ENCODE peak calls at places on chromosomes 11 and 22, in seven cellular contexts. C is right atrium auricular region, G is IMR-90, P is heart right ventricle, N is colonic mucosa, I is mammary epithelial cell, M is hepatocyte. D is an unnamed sample.

GRCh38 chr22:49934144-49934890 is 15.9 kb downstream of the CRELD2 start:
- DNase-seq in C (no peak), G (peak), P (peak), N (peak), I (no peak), M (peak), D (no peak)

GRCh38 chr11:46778416-46778815 is 59.4 kb downstream of the F2 start:
- DNase-seq in C (no peak), G (no peak), P (no peak), N (no peak), I (no peak), M (no peak), D (no peak)

GRCh38 chr11:131279685-131280084 is 90.7 kb upstream of the NTM start:
- DNase-seq in C (no peak), G (no peak), P (no peak), N (no peak), I (no peak), M (no peak), D (no peak)

GRCh38 chr22:17198188-17199130 is 20.8 kb downstream of the ADA2 start:
- DNase-seq in C (no peak), G (no peak), P (peak), N (no peak), I (no peak), M (peak), D (no peak)

GRCh38 chr11:48307760-48308386 is 1.9 kb downstream of the OR4S1 start:
- DNase-seq in C (peak), G (peak), P (peak), N (peak), I (peak), M (peak), D (peak)

GRCh38 chr11:66987158-66987620 is 12.1 kb downstream of the C11orf86 start:
- DNase-seq in C (no peak), G (no peak), P (no peak), N (no peak), I (no peak), M (no peak), D (no peak)

GRCh38 chr22:39294571-39295468 is 24.6 kb downstream of the RPL3 start:
- DNase-seq in C (no peak), G (no peak), P (no peak), N (no peak), I (no peak), M (no peak), D (no peak)

GRCh38 chr11:1770528-1770927 is 6.8 kb upstream of the CTSD start:
- DNase-seq in C (no peak), G (no peak), P (peak), N (no peak), I (peak), M (no peak), D (no peak)

GRCh38 chr11:38948392-38948791 is 2350.4 kb upstream of the RAG2 start:
- DNase-seq in C (no peak), G (no peak), P (no peak), N (no peak), I (no peak), M (no peak), D (no peak)

DNA sequence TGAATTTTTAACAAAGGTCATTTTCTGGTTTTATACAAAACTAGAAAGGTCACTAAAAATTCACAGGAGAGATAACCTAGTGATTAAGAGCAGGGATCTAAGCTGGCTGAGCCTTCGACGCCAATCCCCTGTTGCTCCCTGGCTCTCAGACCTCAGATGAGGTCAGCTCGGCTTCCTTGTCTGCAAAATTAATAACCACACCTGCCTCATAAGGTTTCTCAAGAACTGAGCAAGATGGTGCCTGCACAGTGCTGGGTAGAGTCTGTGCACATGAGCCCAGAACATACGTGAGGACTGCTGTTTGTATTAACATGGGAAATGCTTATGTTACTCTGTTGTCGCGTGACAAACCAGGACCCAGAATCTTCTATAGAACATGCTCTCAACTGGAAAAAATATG is 24.4 kb upstream of the CD5 start:
- DNase-seq in C (no peak), G (no peak), P (no peak), N (no peak), I (no peak), M (no peak), D (no peak)
- H3K27ac ChIP-seq in C (no peak), G (no peak), P (no peak), N (no peak), I (no peak), M (no peak), D (no peak)

GRCh38 chr11:65058419-65059054 is at the start of gene NAALADL1:
- DNase-seq in C (no peak), G (no peak), P (no peak), N (peak), I (no peak), M (no peak), D (no peak)
- H3K27ac ChIP-seq in C (no peak), G (no peak), P (no peak), N (no peak), I (no peak), M (no peak), D (no peak)

GRCh38 chr11:64845125-64845735 is 777 bp upstream of the CDC42BPG start:
- DNase-seq in C (no peak), G (no peak), P (no peak), N (no peak), I (no peak), M (no peak), D (no peak)

GRCh38 chr11:64843971-64844329 is 503 bp downstream of the CDC42BPG start:
- DNase-seq in C (no peak), G (no peak), P (no peak), N (peak), I (peak), M (no peak), D (peak)

GRCh38 chr11:64842366-64842759 is 2.1 kb downstream of the CDC42BPG start:
- DNase-seq in C (no peak), G (no peak), P (no peak), N (no peak), I (peak), M (no peak), D (peak)

GRCh38 chr11:64842851-64843841 is 1.3 kb downstream of the CDC42BPG start:
- DNase-seq in C (no peak), G (no peak), P (no peak), N (peak), I (peak), M (peak), D (peak)

DNA sequence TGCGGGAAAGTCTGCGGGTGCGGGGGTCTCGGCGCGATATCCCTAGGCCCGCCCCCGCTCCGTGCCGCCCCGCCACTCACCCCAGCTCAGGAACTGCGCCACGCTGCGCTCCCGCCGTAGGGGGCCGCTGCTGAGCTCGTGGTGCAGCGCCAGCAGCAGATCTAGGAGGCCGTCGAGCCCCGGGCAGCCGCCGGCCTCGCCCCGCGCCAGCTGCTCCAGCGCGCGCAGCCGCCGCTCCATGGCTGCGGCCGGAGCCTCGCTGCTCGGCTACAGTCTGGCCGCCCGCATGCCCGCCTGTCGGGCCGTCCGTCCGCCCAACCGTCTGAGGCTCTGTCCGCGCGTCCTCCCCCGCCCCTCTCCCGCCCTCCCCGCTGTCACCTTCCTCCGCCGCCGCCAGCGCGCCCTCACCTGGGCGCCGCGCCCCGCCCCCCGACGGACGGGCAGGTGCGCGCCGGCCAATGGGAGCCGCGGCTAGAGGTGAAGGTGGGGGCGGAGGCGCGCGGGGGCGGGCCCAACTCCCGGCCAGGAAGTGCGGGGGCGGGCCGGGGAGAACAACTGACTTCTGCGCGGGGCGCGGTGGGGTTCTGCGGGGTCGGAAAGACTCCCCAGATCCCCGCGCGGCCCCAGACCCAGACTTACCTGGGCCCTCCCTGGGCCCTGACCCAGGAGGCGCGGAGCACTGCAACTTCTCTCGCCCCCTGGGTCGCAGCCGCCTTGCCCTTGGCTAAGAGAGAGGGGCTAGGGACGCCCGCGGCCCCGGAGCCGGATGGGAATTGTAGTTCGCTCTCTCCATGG is at the start of gene CDC42BPG:
- DNase-seq in C (no peak), G (peak), P (no peak), N (peak), I (peak), M (peak), D (peak)
- H3K27ac ChIP-seq in C (peak), G (no peak), P (no peak), N (peak), I (peak), M (peak), D (peak)

GRCh38 chr11:111335124-111335535 is 36.8 kb downstream of the POU2AF3 start:
- DNase-seq in C (no peak), G (no peak), P (no peak), N (no peak), I (no peak), M (no peak), D (no peak)
- H3K27ac ChIP-seq in C (no peak), G (no peak), P (no peak), N (no peak), I (no peak), M (peak), D (no peak)

GRCh38 chr11:76469141-76469540 is 24.3 kb downstream of the EMSY start:
- DNase-seq in C (no peak), G (no peak), P (no peak), N (no peak), I (no peak), M (no peak), D (no peak)

GRCh38 chr11:76471378-76471777 is 26.6 kb downstream of the EMSY start:
- DNase-seq in C (no peak), G (no peak), P (no peak), N (no peak), I (no peak), M (no peak), D (no peak)

GRCh38 chr11:76462317-76462716 is 17.5 kb downstream of the EMSY start:
- DNase-seq in C (no peak), G (peak), P (no peak), N (no peak), I (no peak), M (no peak), D (no peak)

DNA sequence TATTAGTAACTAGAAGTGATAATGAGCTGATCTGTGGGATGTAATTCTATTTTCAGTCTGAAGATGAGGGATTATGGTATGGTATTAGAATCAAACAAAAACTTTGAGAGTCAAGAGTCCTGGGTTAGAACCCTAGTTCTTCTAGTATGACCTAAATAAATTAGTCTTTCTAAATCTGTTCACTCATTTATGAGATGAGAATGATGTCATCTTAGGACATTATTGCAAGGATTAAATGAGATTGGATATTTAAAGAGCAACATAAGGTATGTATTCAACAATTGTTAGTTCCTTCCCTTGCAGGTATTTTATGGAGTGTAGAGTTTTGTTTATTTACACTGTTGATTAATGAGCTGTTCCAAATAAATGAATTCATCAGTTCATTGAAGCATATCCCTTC is 21.8 kb downstream of the EMSY start:
- DNase-seq in C (no peak), G (no peak), P (no peak), N (no peak), I (no peak), M (no peak), D (no peak)
- H3K27ac ChIP-seq in C (no peak), G (no peak), P (no peak), N (no peak), I (no peak), M (no peak), D (no peak)

GRCh38 chr11:6388747-6389146 is 1.5 kb upstream of the SMPD1 start:
- DNase-seq in C (no peak), G (no peak), P (no peak), N (no peak), I (no peak), M (no peak), D (no peak)

GRCh38 chr11:6391548-6392134 is 1.4 kb downstream of the SMPD1 start:
- DNase-seq in C (no peak), G (no peak), P (no peak), N (no peak), I (no peak), M (no peak), D (no peak)

GRCh38 chr11:6389921-6390717 is at the start of gene SMPD1:
- DNase-seq in C (peak), G (peak), P (peak), N (peak), I (peak), M (peak), D (peak)

GRCh38 chr11:6387811-6388599 is 2.3 kb upstream of the SMPD1 start:
- DNase-seq in C (no peak), G (peak), P (no peak), N (peak), I (no peak), M (no peak), D (no peak)

DNA sequence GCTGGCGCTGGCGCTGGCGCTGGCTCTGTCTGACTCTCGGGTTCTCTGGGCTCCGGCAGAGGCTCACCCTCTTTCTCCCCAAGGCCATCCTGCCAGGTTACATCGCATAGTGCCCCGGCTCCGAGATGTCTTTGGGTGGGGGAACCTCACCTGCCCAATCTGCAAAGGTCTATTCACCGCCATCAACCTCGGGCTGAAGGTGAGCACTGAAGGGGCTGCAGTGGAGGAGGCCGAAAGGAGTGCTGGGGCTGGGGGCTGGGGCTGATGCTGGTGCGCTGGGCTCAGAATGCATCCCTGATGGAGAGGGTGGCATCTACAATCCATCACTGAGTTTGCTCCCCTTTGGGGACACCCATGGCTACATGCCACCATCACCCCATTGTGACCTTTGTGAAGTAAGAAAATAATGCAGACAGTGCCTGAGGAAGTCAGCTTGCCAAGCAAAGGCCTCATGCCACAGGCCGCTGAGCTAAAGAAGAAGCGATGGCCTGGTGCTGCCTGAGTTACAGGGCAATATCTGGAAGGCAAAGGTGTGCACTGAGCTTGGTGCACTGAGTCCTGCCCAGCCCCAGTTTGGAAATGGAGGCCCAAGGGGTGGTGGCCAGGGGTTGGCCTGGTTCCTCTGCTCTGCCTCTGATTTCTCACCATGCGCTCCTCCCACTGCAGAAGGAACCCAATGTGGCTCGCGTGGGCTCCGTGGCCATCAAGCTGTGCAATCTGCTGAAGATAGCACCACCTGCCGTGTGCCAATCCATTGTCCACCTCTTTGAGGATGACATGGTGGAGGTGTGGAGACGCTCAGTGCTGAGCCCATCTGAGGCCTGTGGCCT is 659 bp downstream of the SMPD1 start:
- DNase-seq in C (no peak), G (no peak), P (no peak), N (no peak), I (no peak), M (no peak), D (no peak)
- H3K27ac ChIP-seq in C (peak), G (peak), P (peak), N (peak), I (peak), M (peak), D (peak)

GRCh38 chr11:101341578-101341977 is 212.0 kb upstream of the PGR start:
- DNase-seq in C (no peak), G (no peak), P (no peak), N (no peak), I (no peak), M (peak), D (no peak)
- H3K27ac ChIP-seq in C (no peak), G (no peak), P (no peak), N (no peak), I (no peak), M (no peak), D (no peak)

DNA sequence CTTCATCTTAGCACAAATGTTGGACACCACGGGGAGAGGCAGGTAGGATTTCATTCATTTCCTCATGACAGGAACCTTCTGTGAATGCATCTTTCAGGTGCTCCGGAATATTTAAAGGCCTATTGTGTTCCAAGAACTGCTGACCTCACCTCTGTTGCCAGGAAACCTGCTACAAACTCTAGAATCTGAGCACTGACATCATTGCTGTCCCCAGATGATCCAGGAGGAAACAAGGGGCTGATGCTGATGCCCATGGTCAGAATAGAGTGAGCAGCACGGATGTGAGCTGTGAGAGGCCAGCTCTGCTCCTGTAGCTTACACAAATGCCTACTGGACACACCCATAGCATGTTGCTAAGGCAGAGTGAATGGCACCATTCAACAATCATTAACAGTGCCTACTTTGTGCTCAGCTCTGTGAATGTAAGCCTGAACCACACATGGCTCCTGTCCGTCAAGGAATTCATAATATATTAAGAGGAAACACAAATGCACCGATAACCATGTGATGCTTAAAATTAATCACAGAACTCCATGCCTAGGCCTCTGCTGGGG is 276.7 kb upstream of the API5 start:
- DNase-seq in C (no peak), G (no peak), P (no peak), N (no peak), I (no peak), M (peak), D (no peak)
- H3K27ac ChIP-seq in C (no peak), G (no peak), P (no peak), N (no peak), I (no peak), M (no peak), D (no peak)

DNA sequence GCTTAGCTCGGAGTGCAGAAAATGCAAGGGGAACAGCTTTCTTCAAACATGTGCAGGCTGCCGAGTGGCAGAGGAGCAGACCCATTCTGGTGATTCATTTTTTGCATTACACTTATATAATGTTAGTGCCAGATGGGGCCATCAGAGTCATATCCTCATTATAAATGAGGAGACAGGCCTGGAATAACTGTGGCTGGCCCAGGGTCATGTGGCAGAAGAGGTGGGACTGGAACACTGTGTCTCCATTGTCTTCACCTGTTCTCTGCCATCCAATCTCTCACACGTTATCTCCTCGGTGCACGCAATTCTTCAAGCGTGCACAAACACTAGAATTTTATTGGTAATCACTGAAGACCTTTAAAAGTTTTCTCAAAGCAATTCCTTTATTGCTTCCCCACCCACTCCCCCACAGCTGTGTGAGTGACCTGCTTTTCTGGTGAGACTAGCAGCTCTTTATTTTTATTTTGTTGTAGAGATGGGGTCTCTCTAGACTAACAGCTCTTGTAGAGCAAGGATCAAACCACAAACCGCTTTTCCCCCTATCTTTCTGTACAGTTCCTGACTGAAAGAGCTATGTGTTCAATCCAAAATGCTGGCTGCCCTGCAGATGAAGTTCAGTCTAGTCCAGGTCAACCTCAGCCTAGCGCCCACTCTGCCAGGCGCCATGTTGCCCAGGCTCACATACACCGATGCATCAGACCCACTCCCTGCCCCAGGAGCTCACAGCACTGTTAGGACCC is 75.3 kb downstream of the ST3GAL4 start:
- DNase-seq in C (no peak), G (peak), P (no peak), N (peak), I (no peak), M (no peak), D (no peak)
- H3K27ac ChIP-seq in C (peak), G (no peak), P (peak), N (peak), I (no peak), M (peak), D (peak)

DNA sequence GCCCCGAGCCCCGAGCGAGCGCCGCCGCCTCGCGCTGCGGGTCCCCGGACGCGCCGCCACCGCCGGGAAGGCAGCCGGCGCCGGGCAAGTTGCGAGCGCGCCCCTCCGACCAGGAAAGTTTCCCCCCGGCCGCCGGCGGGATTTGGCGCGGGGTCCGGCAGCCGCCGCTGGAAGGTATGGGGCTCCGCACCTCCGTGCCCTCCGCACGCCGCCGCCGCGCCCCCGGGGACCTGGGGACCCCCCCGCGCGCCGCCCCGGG is 281 bp downstream of the TSPAN18 start:
- DNase-seq in C (no peak), G (no peak), P (no peak), N (no peak), I (no peak), M (no peak), D (no peak)
- H3K27ac ChIP-seq in C (peak), G (no peak), P (peak), N (no peak), I (no peak), M (no peak), D (no peak)